ENCODE peak calls at places on chromosomes 13 and 19, in eight cellular contexts. K is bronchial epithelial cell, D is K562, Y is gastrocnemius medialis, R is esophagus muscularis mucosa, N is GM06990, W is colonic mucosa, X is tibial nerve. Q is an unnamed sample.

GRCh38 chr13:28679628-28680027 is 20.7 kb downstream of the POMP start:
- DNase-seq in W (no peak), D (no peak), N (no peak), X (no peak), K (peak), Y (no peak), R (no peak), Q (peak)

GRCh38 chr13:97879646-97880297 is 73.7 kb upstream of the IPO5 start:
- DNase-seq in D (no peak), K (peak), R (peak), N (no peak), Y (no peak), W (no peak), X (no peak), Q (peak)

GRCh38 chr13:109945206-109945960 is 159.0 kb upstream of the IRS2 start:
- DNase-seq in K (peak), R (peak), X (no peak), W (no peak), D (no peak), Y (no peak), N (no peak), Q (peak)

GRCh38 chr13:113147206-113147605 is 11.2 kb upstream of the PROZ start:
- DNase-seq in D (no peak), X (no peak), Y (no peak), W (no peak), N (no peak), K (no peak), R (no peak), Q (no peak)

GRCh38 chr13:50236898-50237318 is 221.7 kb downstream of the KCNRG start:
- DNase-seq in X (no peak), K (no peak), D (no peak), N (peak), Y (no peak), R (no peak), W (no peak), Q (no peak)

GRCh38 chr19:42270346-42271044 is 1.4 kb downstream of the CIC start:
- DNase-seq in N (peak), X (no peak), R (no peak), W (peak), K (peak), D (peak), Y (no peak), Q (peak)

GRCh38 chr13:18991054-18991453 is 190.6 kb downstream of the TUBA3C start:
- DNase-seq in K (peak), W (no peak), D (no peak), R (peak), Y (no peak), N (no peak), X (no peak), Q (peak)

GRCh38 chr13:112661291-112661690 is 28.5 kb upstream of the ATP11A start:
- DNase-seq in R (no peak), W (no peak), X (no peak), N (no peak), D (no peak), Y (no peak), K (no peak), Q (no peak)

GRCh38 chr19:2495651-2496316 is 19.9 kb downstream of the GADD45B start:
- DNase-seq in X (no peak), W (peak), K (no peak), N (no peak), D (no peak), Y (peak), R (no peak), Q (no peak)

GRCh38 chr19:43438291-43439162 is 23.8 kb downstream of the TEX101 start:
- DNase-seq in K (peak), R (peak), W (peak), N (no peak), X (no peak), Y (no peak), D (no peak), Q (peak)

GRCh38 chr13:46982856-46983582 is 86.2 kb upstream of the HTR2A start:
- DNase-seq in X (no peak), R (no peak), N (peak), D (no peak), Y (no peak), K (no peak), W (no peak), Q (no peak)

GRCh38 chr13:111271186-111271698 is 49.2 kb upstream of the TEX29 start:
- DNase-seq in R (peak), N (no peak), Y (no peak), D (no peak), K (no peak), W (no peak), X (no peak), Q (no peak)

GRCh38 chr13:77563110-77563509 is 27.6 kb downstream of the SCEL start:
- DNase-seq in W (no peak), D (no peak), N (no peak), R (no peak), Y (no peak), X (no peak), K (peak), Q (peak)

GRCh38 chr13:46229251-46229650 is 17.5 kb downstream of the LRRC63 start:
- DNase-seq in D (no peak), K (no peak), Y (no peak), X (no peak), R (no peak), N (no peak), W (no peak), Q (no peak)

GRCh38 chr19:16441661-16442071 is 30.1 kb downstream of the EPS15L1 start:
- DNase-seq in R (no peak), Y (no peak), D (peak), N (no peak), W (peak), X (no peak), K (no peak), Q (peak)

GRCh38 chr19:3285647-3286176 is 61.3 kb downstream of the CELF5 start:
- DNase-seq in Y (no peak), X (no peak), D (no peak), R (no peak), K (no peak), N (peak), W (no peak), Q (no peak)

GRCh38 chr19:14440049-14440448 is 6.9 kb downstream of the PKN1 start:
- DNase-seq in Y (peak), W (peak), N (peak), K (no peak), D (peak), R (peak), X (peak), Q (no peak)

GRCh38 chr19:56140583-56141415 is at the start of gene ZNF444:
- DNase-seq in W (peak), X (peak), D (peak), K (peak), R (peak), Y (peak), N (peak), Q (peak)

GRCh38 chr19:40594657-40595077 is 6.5 kb upstream of the LTBP4 start:
- DNase-seq in D (peak), R (no peak), Y (no peak), W (no peak), X (no peak), N (no peak), K (peak), Q (peak)

GRCh38 chr19:3955688-3956087 is 15.2 kb downstream of the DAPK3 start:
- DNase-seq in D (no peak), W (no peak), R (no peak), K (no peak), Y (no peak), X (no peak), N (no peak), Q (no peak)

GRCh38 chr19:4278460-4278901 is 585 bp upstream of the SHD start:
- DNase-seq in N (no peak), W (no peak), K (no peak), R (no peak), Y (no peak), D (no peak), X (no peak), Q (no peak)

GRCh38 chr13:110055089-110055488 is 251.9 kb downstream of the COL4A1 start:
- DNase-seq in W (no peak), X (no peak), R (no peak), Y (no peak), N (no peak), D (no peak), K (no peak), Q (peak)

GRCh38 chr13:32947886-32948285 is 68.3 kb upstream of the KL start:
- DNase-seq in W (no peak), R (no peak), X (no peak), Y (no peak), D (no peak), N (no peak), K (no peak), Q (no peak)

GRCh38 chr19:1618157-1619093 is 13.2 kb upstream of the UQCR11 start:
- DNase-seq in K (peak), Y (no peak), N (no peak), X (no peak), W (peak), D (peak), R (no peak), Q (peak)

GRCh38 chr13:95317037-95317989 is 16.1 kb upstream of the ABCC4 start:
- DNase-seq in Y (no peak), X (no peak), D (peak), R (no peak), K (no peak), W (no peak), N (no peak), Q (no peak)

GRCh38 chr13:99948411-99948810 is 23.2 kb downstream of the ZIC5 start:
- DNase-seq in D (no peak), Y (no peak), K (no peak), X (no peak), W (no peak), N (no peak), R (no peak), Q (no peak)

GRCh38 chr13:108270442-108270841 is 924 bp downstream of the TNFSF13B start:
- DNase-seq in Y (no peak), X (no peak), R (no peak), D (no peak), W (no peak), N (no peak), K (no peak), Q (no peak)

GRCh38 chr19:34253711-34254551 is 423 bp upstream of the GARRE1 start:
- DNase-seq in N (peak), D (peak), W (peak), K (no peak), Y (no peak), R (no peak), X (peak), Q (peak)

GRCh38 chr19:42249149-42249750 is 5.7 kb downstream of the ERF start:
- DNase-seq in N (no peak), K (no peak), Y (no peak), X (no peak), D (no peak), R (no peak), W (no peak), Q (no peak)

GRCh38 chr19:18415177-18415867 is 3.9 kb upstream of the SSBP4 start:
- DNase-seq in N (no peak), X (peak), K (no peak), Y (no peak), R (no peak), D (peak), W (peak), Q (no peak)

GRCh38 chr19:12838182-12838890 is at the start of gene MAST1:
- DNase-seq in R (no peak), D (peak), X (no peak), N (peak), K (no peak), W (peak), Y (no peak), Q (peak)
- H3K4me3 ChIP-seq in R (peak), D (peak), X (no peak), N (peak), K (peak), W (no peak), Y (peak), Q (peak)

DNA sequence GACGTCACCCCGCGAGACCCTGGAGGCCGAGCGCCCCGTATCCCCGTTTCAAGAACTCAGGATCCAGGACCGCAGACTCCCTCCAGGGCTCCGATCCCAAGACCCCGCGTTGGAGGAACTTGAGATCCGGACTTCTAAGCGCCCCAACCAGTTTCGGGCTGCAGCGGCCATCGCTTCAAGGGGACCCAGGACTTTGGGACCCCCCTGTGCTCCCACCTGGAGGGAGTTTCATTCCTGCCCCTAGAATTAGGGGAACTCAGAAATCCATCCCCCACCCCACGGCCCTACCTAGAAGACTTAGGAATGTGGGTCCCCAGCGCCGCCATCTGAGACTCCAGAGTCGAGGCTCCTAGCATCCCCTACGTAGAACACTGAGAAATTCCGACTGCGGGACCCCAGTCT is 399 bp downstream of the PLEKHG2 start:
- DNase-seq in X (no peak), R (no peak), W (no peak), D (no peak), N (no peak), K (no peak), Y (no peak), Q (no peak)
- TF ChIP-seq CTCF in X (no peak), R (peak), W (peak), D (peak), N (no peak), K (no peak), Y (no peak), Q (no peak)

GRCh38 chr13:31045621-31046081 is 113.2 kb downstream of the TEX26 start:
- DNase-seq in W (peak), Y (no peak), N (no peak), D (peak), K (peak), R (no peak), X (no peak), Q (peak)

GRCh38 chr13:31048521-31048920 is 113.2 kb downstream of the HSPH1 start:
- DNase-seq in Y (no peak), W (no peak), R (no peak), K (no peak), N (no peak), X (no peak), D (no peak), Q (peak)

GRCh38 chr13:31049083-31049482 is 112.6 kb downstream of the HSPH1 start:
- DNase-seq in N (no peak), Y (no peak), K (no peak), R (no peak), W (no peak), D (no peak), X (no peak), Q (no peak)

GRCh38 chr13:31044658-31045620 is 112.5 kb downstream of the TEX26 start:
- DNase-seq in D (no peak), W (peak), X (no peak), K (no peak), Y (no peak), N (no peak), R (no peak), Q (peak)

DNA sequence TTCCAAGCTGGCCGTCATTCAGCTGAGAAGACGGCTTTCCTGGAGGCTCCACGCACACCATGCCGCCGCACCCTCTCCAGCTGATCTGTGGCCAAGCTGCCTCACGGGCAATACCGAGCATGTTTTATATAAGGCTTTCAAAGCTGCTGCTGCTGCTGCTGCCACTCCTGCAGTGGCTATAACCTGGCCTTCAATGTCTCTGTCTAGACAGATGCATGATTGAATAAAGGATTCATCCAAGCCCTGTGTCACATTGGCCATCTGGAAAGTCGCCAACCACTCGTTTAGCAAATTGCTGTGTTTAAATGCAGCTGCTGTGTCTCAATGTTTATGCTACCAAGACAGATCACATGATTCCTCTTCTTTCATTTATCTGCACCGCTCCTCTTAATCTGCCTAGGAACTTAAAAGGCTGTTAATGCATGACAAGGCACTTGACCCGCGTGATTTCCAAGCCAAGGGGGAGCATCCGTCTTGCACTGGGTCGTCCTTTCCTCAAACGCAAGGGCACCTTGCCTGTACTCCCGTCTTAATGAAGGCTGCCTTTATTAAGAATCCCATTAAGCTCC is 114.3 kb downstream of the TEX26 start:
- DNase-seq in R (no peak), N (no peak), K (no peak), Y (no peak), W (peak), D (no peak), X (no peak), Q (peak)
- H3K4me3 ChIP-seq in R (peak), N (no peak), K (no peak), Y (no peak), W (no peak), D (no peak), X (no peak), Q (no peak)

GRCh38 chr13:27450921-27451461 is 627 bp upstream of the MTIF3 start:
- DNase-seq in Y (no peak), N (no peak), X (no peak), W (peak), D (peak), K (peak), R (no peak), Q (peak)
- TF ChIP-seq CTCF in Y (no peak), N (no peak), X (no peak), W (no peak), D (no peak), K (peak), R (no peak), Q (no peak)

DNA sequence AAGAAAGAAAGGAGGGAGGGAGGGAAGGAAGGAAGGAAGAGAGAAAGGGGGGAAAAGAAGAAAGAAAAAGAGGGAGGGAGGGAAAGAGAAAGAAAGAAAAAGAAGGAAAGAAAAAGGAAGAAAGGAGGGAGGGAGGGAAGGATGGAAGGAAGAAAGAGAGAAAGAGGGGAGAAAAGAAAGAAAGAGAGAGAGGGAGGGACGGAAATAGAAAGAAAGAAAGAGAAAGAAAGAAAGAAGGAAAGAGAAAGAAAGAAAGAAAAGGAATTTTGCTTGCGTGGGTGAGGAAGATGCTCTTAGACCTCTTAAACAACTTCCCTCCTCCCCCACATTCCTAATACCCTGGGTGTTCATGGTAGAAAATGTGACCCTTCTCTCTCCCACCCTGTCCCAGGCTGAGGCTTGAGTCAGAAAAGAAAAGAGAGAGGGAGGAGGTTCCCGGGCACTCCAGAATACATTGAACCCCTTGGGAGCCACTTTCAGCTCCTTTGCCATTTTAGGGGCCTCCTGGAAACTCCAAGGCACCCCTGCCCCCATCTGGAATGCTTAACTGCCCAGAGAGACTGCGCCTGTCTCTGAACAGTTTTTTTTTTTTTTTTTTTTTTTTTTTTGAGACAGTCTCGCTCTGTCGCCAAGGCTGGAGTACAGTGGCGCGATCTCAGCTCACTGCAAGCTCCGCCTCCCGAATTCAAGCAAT is 9.2 kb upstream of the KANK3 start:
- DNase-seq in Y (no peak), K (no peak), X (no peak), N (no peak), W (no peak), R (no peak), D (no peak), Q (no peak)
- H3K4me3 ChIP-seq in Y (no peak), K (no peak), X (no peak), N (no peak), W (no peak), R (no peak), D (no peak), Q (peak)

GRCh38 chr19:45505996-45506245 is 1.4 kb upstream of the VASP start:
- DNase-seq in K (no peak), R (no peak), D (no peak), Y (no peak), X (no peak), N (no peak), W (no peak), Q (no peak)

GRCh38 chr19:45508681-45508930 is 1.3 kb downstream of the VASP start:
- DNase-seq in W (no peak), K (no peak), Y (no peak), D (no peak), N (no peak), X (no peak), R (no peak), Q (no peak)

GRCh38 chr19:45507864-45508680 is 793 bp downstream of the VASP start:
- DNase-seq in D (peak), X (no peak), R (no peak), W (peak), K (peak), Y (no peak), N (peak), Q (peak)

GRCh38 chr19:45506246-45506990 is 861 bp upstream of the VASP start:
- DNase-seq in X (peak), Y (peak), D (peak), R (peak), K (peak), W (peak), N (peak), Q (peak)

DNA sequence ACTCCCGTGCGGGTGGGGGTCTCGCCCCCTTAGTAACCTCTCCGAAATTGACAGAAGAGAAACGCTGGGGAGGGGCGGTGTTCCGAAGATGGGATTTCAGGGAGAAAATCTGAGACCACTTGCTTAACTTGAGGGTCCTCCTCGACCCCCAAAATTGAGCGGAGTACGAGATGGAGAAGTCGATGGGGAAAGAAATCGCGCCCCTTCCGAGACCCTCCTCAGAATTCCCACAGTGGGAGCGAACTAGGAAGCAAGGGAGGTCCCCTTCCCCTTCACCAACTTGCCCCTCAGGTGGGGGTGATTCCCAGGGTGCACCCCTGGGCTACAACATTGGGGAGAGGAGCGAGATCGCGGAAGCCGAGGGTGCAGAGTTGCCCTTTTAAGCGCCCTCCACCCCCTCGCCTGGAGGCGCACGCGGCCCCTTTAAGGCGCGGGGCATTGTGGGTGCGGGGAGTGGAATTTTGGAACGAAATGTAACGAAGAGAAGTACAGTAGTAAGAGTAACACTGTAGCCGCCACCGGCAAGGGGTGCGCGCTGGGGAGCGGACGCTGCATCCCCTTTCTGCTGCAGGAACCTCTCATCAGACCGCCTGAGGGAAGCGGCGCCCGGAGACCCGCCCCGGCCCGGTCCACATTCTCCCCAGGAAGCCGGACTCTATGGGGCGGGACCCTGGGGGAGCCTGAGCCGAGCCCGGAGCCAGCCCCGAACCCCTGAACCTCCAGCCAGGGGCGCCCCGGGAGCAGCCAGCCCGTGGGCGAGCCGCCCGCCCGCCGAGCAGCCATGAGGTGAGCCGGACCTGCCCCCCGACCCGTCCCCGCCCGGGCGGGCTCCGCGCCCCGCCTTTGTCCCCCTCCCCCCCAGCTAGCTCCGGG is at the start of gene VASP:
- DNase-seq in W (peak), R (peak), N (peak), K (peak), Y (peak), X (peak), D (peak), Q (peak)
- TF ChIP-seq CTCF in W (no peak), R (no peak), N (no peak), K (no peak), Y (no peak), X (no peak), D (no peak), Q (no peak)

GRCh38 chr13:76164290-76164689 is 528.2 kb downstream of the LMO7 start:
- DNase-seq in X (no peak), W (no peak), Y (no peak), D (no peak), K (peak), N (no peak), R (no peak), Q (peak)
- H3K4me3 ChIP-seq in X (no peak), W (no peak), Y (no peak), D (no peak), K (no peak), N (no peak), R (no peak), Q (no peak)